ENCODE peak calls at places on chromosomes 5 and 9, in four cellular contexts. One of them, this sample, is unnamed.
A peak's percentile ranks its signal among the peaks of the same experiment; 100 is the strongest.

GRCh38 chr5:149878371-149878770 is 66.2 kb downstream of the PDE6A start:
- DNase-seq in AG04450: no peak
- DNase-seq in psoas muscle: no peak
- DNase-seq in CD8-positive, alpha-beta T cell: no peak
- DNase-seq in this sample: no peak

GRCh38 chr5:112228672-112229071 is 190.4 kb downstream of the EPB41L4A start:
- DNase-seq in AG04450: no peak
- DNase-seq in CD8-positive, alpha-beta T cell: no peak
- DNase-seq in psoas muscle: peak; percentile 41
- DNase-seq in this sample: peak; percentile 12

GRCh38 chr9:97910273-97910844 is 11.9 kb downstream of the TRMO start:
- DNase-seq in psoas muscle: no peak
- DNase-seq in CD8-positive, alpha-beta T cell: no peak
- DNase-seq in AG04450: no peak
- DNase-seq in this sample: no peak

GRCh38 chr5:113179156-113179555 is 202.6 kb downstream of the DCP2 start:
- DNase-seq in AG04450: no peak
- DNase-seq in psoas muscle: no peak
- DNase-seq in CD8-positive, alpha-beta T cell: no peak
- DNase-seq in this sample: no peak

GRCh38 chr5:146076455-146076854 is 28.9 kb downstream of the PLAC8L1 start:
- DNase-seq in CD8-positive, alpha-beta T cell: no peak
- DNase-seq in psoas muscle: no peak
- DNase-seq in AG04450: no peak
- DNase-seq in this sample: no peak

GRCh38 chr5:172904643-172905345 is 54.4 kb upstream of the RPL26L1 start:
- DNase-seq in CD8-positive, alpha-beta T cell: no peak
- DNase-seq in AG04450: no peak
- DNase-seq in psoas muscle: peak; percentile 70
- DNase-seq in this sample: no peak

GRCh38 chr5:132063090-132063911 is 2.8 kb downstream of the IL3 start:
- DNase-seq in CD8-positive, alpha-beta T cell: peak; percentile 87
- DNase-seq in psoas muscle: peak; percentile 66
- DNase-seq in AG04450: peak; percentile 30
- DNase-seq in this sample: peak; percentile 86

GRCh38 chr9:137972988-137973470 is 95.4 kb downstream of the CACNA1B start:
- DNase-seq in CD8-positive, alpha-beta T cell: no peak
- DNase-seq in AG04450: no peak
- DNase-seq in psoas muscle: no peak
- DNase-seq in this sample: no peak

GRCh38 chr9:27726244-27727141 is 153.2 kb upstream of the C9orf72 start:
- DNase-seq in AG04450: peak; percentile 1
- DNase-seq in CD8-positive, alpha-beta T cell: peak; percentile 28
- DNase-seq in psoas muscle: peak; percentile 19
- DNase-seq in this sample: peak; percentile 2

GRCh38 chr9:89359636-89360315 is 41.5 kb downstream of the SECISBP2 start:
- DNase-seq in psoas muscle: no peak
- DNase-seq in AG04450: no peak
- DNase-seq in CD8-positive, alpha-beta T cell: no peak
- DNase-seq in this sample: no peak

GRCh38 chr9:21591221-21592062 is 109.3 kb upstream of the IFNE start:
- DNase-seq in CD8-positive, alpha-beta T cell: no peak
- DNase-seq in AG04450: peak; percentile 91
- DNase-seq in psoas muscle: peak; percentile 67
- DNase-seq in this sample: peak; percentile 56

GRCh38 chr5:88688981-88689661 is 193.9 kb downstream of the MEF2C start:
- DNase-seq in AG04450: no peak
- DNase-seq in CD8-positive, alpha-beta T cell: no peak
- DNase-seq in psoas muscle: no peak
- DNase-seq in this sample: no peak

GRCh38 chr5:120624021-120624563 is 160.0 kb downstream of the PRR16 start:
- DNase-seq in psoas muscle: no peak
- DNase-seq in AG04450: no peak
- DNase-seq in CD8-positive, alpha-beta T cell: no peak
- DNase-seq in this sample: no peak

GRCh38 chr5:159047081-159047480 is 52.6 kb downstream of the EBF1 start:
- DNase-seq in psoas muscle: no peak
- DNase-seq in AG04450: no peak
- DNase-seq in CD8-positive, alpha-beta T cell: no peak
- DNase-seq in this sample: no peak

GRCh38 chr5:174065528-174066189 is 20.2 kb downstream of the NSG2 start:
- DNase-seq in AG04450: no peak
- DNase-seq in psoas muscle: no peak
- DNase-seq in CD8-positive, alpha-beta T cell: no peak
- DNase-seq in this sample: no peak

GRCh38 chr9:90274725-90275124 is 367.9 kb downstream of the DIRAS2 start:
- DNase-seq in psoas muscle: no peak
- DNase-seq in AG04450: no peak
- DNase-seq in CD8-positive, alpha-beta T cell: no peak
- DNase-seq in this sample: no peak

GRCh38 chr5:124755565-124755964 is 9.1 kb upstream of the ZNF608 start:
- DNase-seq in psoas muscle: no peak
- DNase-seq in CD8-positive, alpha-beta T cell: no peak
- DNase-seq in AG04450: no peak
- DNase-seq in this sample: no peak

This sample was measured in hepatic stellate cell.